ENCODE peak calls at places on chromosomes 3 and 15, in ten cellular contexts. Z is activated T-cell treated with anti-CD3 and anti-CD28 coated beads for 1 hour; D is LNCaP clone FGC; U is astrocyte; Y is AG08395; E is neural crest cell; J is lung microvascular endothelial cell; I is CD8-positive, alpha-beta T cell; R is choroid plexus epithelial cell; W is endothelial cell. S is an unnamed sample.
A peak's percentile ranks its signal among the peaks of the same experiment; 100 is the strongest.

GRCh38 chr3:8503871-8504610 is 2.4 kb downstream of the LMCD1 start:
- DNase-seq in Z (no peak), D (no peak), U (no peak), Y (no peak), E (no peak), J (no peak), I (no peak), R (peak; percentile 52), W (no peak), S (no peak)

GRCh38 chr15:35871282-35871681 is 325.3 kb upstream of the DPH6 start:
- DNase-seq in Z (no peak), D (no peak), U (no peak), Y (no peak), E (no peak), J (no peak), I (no peak), R (no peak), W (no peak), S (peak; percentile 27)

GRCh38 chr3:143847787-143848631 is at the start of gene SLC9A9:
- DNase-seq in Z (peak; percentile 5), D (no peak), U (peak; percentile 71), Y (peak; percentile 66), E (peak; percentile 8), J (peak; percentile 70), I (peak; percentile 31), R (peak; percentile 82), W (peak; percentile 13), S (peak; percentile 6)

GRCh38 chr15:75902129-75902557 is 1.5 kb upstream of the FBXO22 start:
- DNase-seq in Z (no peak), D (no peak), U (no peak), Y (no peak), E (no peak), J (peak; percentile 4), I (no peak), R (peak; percentile 15), W (no peak), S (peak; percentile 73)

GRCh38 chr3:197352382-197352781 is 54.0 kb upstream of the DLG1 start:
- DNase-seq in Z (no peak), D (peak; percentile 86), U (peak; percentile 89), Y (peak; percentile 84), E (no peak), J (peak; percentile 35), I (no peak), R (peak; percentile 54), W (no peak), S (peak; percentile 63)

GRCh38 chr3:48926425-48927392 is 8.1 kb downstream of the ARIH2 start:
- DNase-seq in Z (no peak), D (no peak), U (no peak), Y (no peak), E (no peak), J (no peak), I (no peak), R (no peak), W (no peak), S (no peak)

GRCh38 chr3:126270145-126270811 is 86.9 kb downstream of the KLF15 start:
- DNase-seq in Z (no peak), D (peak; percentile 95), U (peak; percentile 56), Y (no peak), E (no peak), J (peak; percentile 35), I (no peak), R (peak; percentile 46), W (no peak), S (no peak)

GRCh38 chr15:55319537-55320325 is 709 bp downstream of the PIGB start:
- DNase-seq in Z (no peak), D (no peak), U (no peak), Y (peak; percentile 36), E (no peak), J (peak; percentile 2), I (no peak), R (peak; percentile 34), W (no peak), S (no peak)

GRCh38 chr3:25557641-25558040 is 107.1 kb downstream of the TOP2B start:
- DNase-seq in Z (no peak), D (no peak), U (peak; percentile 49), Y (no peak), E (no peak), J (no peak), I (no peak), R (peak; percentile 76), W (no peak), S (no peak)

GRCh38 chr15:41969851-41970431 is 2.4 kb downstream of the EHD4 start:
- DNase-seq in Z (peak; percentile 12), D (no peak), U (peak; percentile 36), Y (no peak), E (no peak), J (peak; percentile 33), I (peak; percentile 39), R (no peak), W (no peak), S (no peak)

GRCh38 chr15:41940441-41940857 is 31.9 kb downstream of the EHD4 start:
- DNase-seq in Z (no peak), D (no peak), U (peak; percentile 90), Y (peak; percentile 44), E (no peak), J (peak; percentile 83), I (peak; percentile 19), R (peak; percentile 69), W (no peak), S (no peak)

GRCh38 chr15:80242802-80243201 is 9.2 kb downstream of the CTXND1 start:
- DNase-seq in Z (no peak), D (no peak), U (no peak), Y (no peak), E (no peak), J (no peak), I (no peak), R (no peak), W (no peak), S (no peak)

GRCh38 chr3:178439504-178439903 is 96.7 kb upstream of the KCNMB2 start:
- DNase-seq in Z (no peak), D (no peak), U (peak; percentile 57), Y (peak; percentile 76), E (no peak), J (peak; percentile 6), I (no peak), R (peak; percentile 77), W (no peak), S (no peak)